ENCODE peak calls at places on chromosomes 2 and 18, in nine cellular contexts. O is upper lobe of left lung; D is left ventricle myocardium inferior; C is adrenal gland; N is colonic mucosa; M is cardiac muscle cell; I is CD8-positive, alpha-beta T cell; V is HCT116; K is heart left ventricle. J is an unnamed sample. For H3K4me1 and H3K27me3, the result is how much of the 10 kb centered on the place peaks cover.

GRCh38 chr18:63848159-63848558 is 39.3 kb upstream of the SERPINB2 start:
- DNase-seq in O (no peak), V (peak), N (no peak), D (no peak), C (no peak), K (no peak), M (peak), I (no peak), J (no peak)

GRCh38 chr2:200382883-200383282 is 76.4 kb downstream of the SPATS2L start:
- DNase-seq in I (no peak), N (no peak), M (no peak), V (no peak), C (no peak), D (no peak), K (no peak), O (no peak), J (no peak)

GRCh38 chr2:70069049-70069448 is 18.2 kb upstream of the PCBP1 start:
- DNase-seq in V (no peak), O (peak), K (no peak), I (peak), N (peak), D (no peak), M (no peak), C (no peak), J (no peak)

GRCh38 chr2:142885543-142885942 is 8.1 kb downstream of the KYNU start:
- DNase-seq in M (no peak), I (no peak), V (no peak), N (no peak), O (no peak), C (no peak), K (no peak), D (no peak), J (no peak)

GRCh38 chr2:239193426-239193825 is 207.4 kb downstream of the HDAC4 start:
- DNase-seq in O (peak), D (no peak), C (no peak), I (no peak), M (no peak), K (no peak), N (no peak), V (no peak), J (peak)

GRCh38 chr2:122031544-122032263 is 276.3 kb downstream of the TSN start:
- DNase-seq in D (peak), M (peak), K (peak), N (no peak), C (peak), V (no peak), I (no peak), O (no peak), J (no peak)

GRCh38 chr2:156447761-156448160 is 11.6 kb downstream of the GPD2 start:
- DNase-seq in M (no peak), C (no peak), O (no peak), K (no peak), I (no peak), D (no peak), V (no peak), N (no peak), J (no peak)

GRCh38 chr2:209808521-209808920 is 36.9 kb downstream of the UNC80 start:
- DNase-seq in O (no peak), D (no peak), M (no peak), N (no peak), V (no peak), C (no peak), I (no peak), K (no peak), J (no peak)

GRCh38 chr2:207162319-207162718 is 3.4 kb downstream of the KLF7 start:
- DNase-seq in V (no peak), N (no peak), O (no peak), K (no peak), D (no peak), M (peak), C (no peak), I (no peak), J (no peak)

GRCh38 chr18:74411475-74411874 is 45.6 kb downstream of the DIPK1C start:
- DNase-seq in O (no peak), V (no peak), D (no peak), K (no peak), C (no peak), M (no peak), N (no peak), I (no peak), J (peak)

GRCh38 chr2:100125641-100126040 is 16.7 kb downstream of the AFF3 start:
- DNase-seq in D (no peak), V (no peak), C (no peak), I (no peak), K (no peak), M (no peak), N (no peak), O (no peak), J (no peak)

GRCh38 chr2:42907835-42908234 is 115.5 kb upstream of the HAAO start:
- DNase-seq in M (no peak), I (no peak), V (no peak), K (no peak), O (no peak), N (no peak), D (no peak), C (no peak), J (no peak)

GRCh38 chr2:237629188-237629534 is 1.8 kb downstream of the LRRFIP1 start:
- DNase-seq in O (no peak), D (no peak), C (no peak), K (no peak), V (no peak), I (no peak), M (no peak), N (no peak), J (no peak)

GRCh38 chr2:208407667-208408066 is 1.1 kb downstream of the PTH2R start:
- DNase-seq in K (no peak), O (no peak), M (peak), N (no peak), V (no peak), C (no peak), I (no peak), D (no peak), J (no peak)

GRCh38 chr18:31301201-31301655 is 16.7 kb upstream of the DSG1 start:
- DNase-seq in C (no peak), M (peak), K (no peak), D (no peak), V (no peak), I (no peak), N (no peak), O (no peak), J (no peak)

GRCh38 chr18:49985246-49985645 is 171.9 kb upstream of the ACAA2 start:
- DNase-seq in C (no peak), I (no peak), N (no peak), O (no peak), M (no peak), D (no peak), K (no peak), V (no peak), J (no peak)

DNA sequence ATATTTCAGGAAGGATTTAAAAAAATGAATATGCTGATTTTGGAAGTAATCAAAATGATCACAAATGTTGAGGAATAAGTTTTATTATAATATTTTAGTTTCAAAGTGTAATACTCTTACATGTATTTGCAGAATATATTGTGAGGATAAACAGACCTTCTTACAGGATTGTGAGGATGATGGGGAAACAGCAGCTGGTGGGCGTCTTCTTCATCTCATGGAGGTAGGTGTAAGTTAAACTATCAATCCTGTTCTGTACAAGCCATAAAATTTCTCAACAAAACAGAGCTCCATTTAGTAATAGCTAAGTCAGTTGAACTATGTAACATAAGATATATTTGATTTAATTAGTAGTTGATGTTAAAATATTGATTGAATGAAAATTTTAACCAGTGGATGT is 12.5 kb upstream of the HRH4 start:
- DNase-seq in K (no peak), M (no peak), O (no peak), V (no peak), N (no peak), I (no peak), C (no peak), D (no peak), J (no peak)
- H3K27ac ChIP-seq in K (no peak), M (no peak), O (no peak), V (no peak), N (no peak), I (no peak), C (no peak), D (no peak), J (no peak)

GRCh38 chr2:233079953-233080835 is 20.1 kb downstream of the INPP5D start:
- DNase-seq in D (no peak), N (no peak), V (no peak), I (peak), C (no peak), O (no peak), M (no peak), K (no peak), J (peak)
- H3K4me1 ChIP-seq in D (under half), N (under half), V (under half), I (half or more), C (under half), O (half or more), M (under half), K (under half), J (under half)

GRCh38 chr18:13543144-13543543 is 183.2 kb downstream of the FAM210A start:
- DNase-seq in K (no peak), N (no peak), C (no peak), I (peak), O (no peak), D (no peak), M (no peak), V (no peak), J (no peak)

GRCh38 chr18:13545514-13545913 is 180.8 kb downstream of the FAM210A start:
- DNase-seq in I (no peak), M (no peak), N (peak), D (no peak), O (no peak), K (no peak), V (no peak), C (no peak), J (no peak)

GRCh38 chr18:13543811-13544732 is 182.3 kb downstream of the FAM210A start:
- DNase-seq in N (peak), O (no peak), D (no peak), V (no peak), I (peak), K (no peak), C (no peak), M (no peak), J (no peak)

GRCh38 chr18:13545955-13546354 is 180.4 kb downstream of the FAM210A start:
- DNase-seq in I (peak), O (no peak), D (no peak), V (no peak), C (no peak), K (no peak), N (no peak), M (no peak), J (no peak)

GRCh38 chr18:13544953-13545352 is 181.4 kb downstream of the FAM210A start:
- DNase-seq in N (peak), K (no peak), D (no peak), I (peak), C (no peak), M (no peak), V (no peak), O (no peak), J (no peak)
- H3K27me3 ChIP-seq in N (under half), K (under half), D (under half), I (under half), C (under half), M (under half), V (under half), O (under half), J (under half)

DNA sequence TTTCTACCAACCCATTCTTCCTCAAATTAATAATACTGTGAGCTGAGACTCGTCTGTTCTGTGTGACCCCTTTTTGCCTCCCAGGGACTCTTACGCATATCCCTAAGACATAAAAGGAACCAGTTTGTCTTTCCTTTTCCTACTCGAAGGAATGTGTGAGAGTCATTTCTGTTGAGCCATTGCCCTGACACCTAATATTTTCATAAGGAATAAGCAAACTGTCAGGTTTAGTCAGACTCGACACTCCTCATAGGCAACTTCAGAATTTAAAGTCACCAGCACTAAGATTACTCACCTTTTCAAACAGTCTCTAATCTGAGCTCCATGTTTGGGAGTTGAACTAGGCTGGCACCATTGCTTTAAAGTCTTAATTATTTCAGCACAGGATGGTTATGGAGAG is 305.5 kb downstream of the IKZF2 start:
- DNase-seq in O (no peak), C (no peak), M (no peak), V (no peak), D (no peak), I (no peak), K (no peak), N (no peak), J (no peak)
- H3K27ac ChIP-seq in O (no peak), C (no peak), M (no peak), V (no peak), D (no peak), I (no peak), K (no peak), N (no peak), J (no peak)

GRCh38 chr2:105390454-105390853 is 8.4 kb downstream of the FHL2 start:
- DNase-seq in C (no peak), M (no peak), I (no peak), K (no peak), D (no peak), N (no peak), V (no peak), O (no peak), J (no peak)
- H3K4me1 ChIP-seq in C (under half), M (under half), I (under half), K (half or more), D (half or more), N (under half), V (half or more), O (under half), J (under half)

GRCh38 chr2:181680055-181680936 is at the start of gene NEUROD1:
- DNase-seq in M (no peak), C (no peak), N (no peak), K (no peak), I (no peak), D (no peak), O (no peak), V (no peak), J (no peak)
- H3K27me3 ChIP-seq in M (half or more), C (half or more), N (half or more), K (under half), I (half or more), D (half or more), O (half or more), V (under half), J (under half)

GRCh38 chr2:127389778-127390435 is 2.1 kb upstream of the MAP3K2 start:
- DNase-seq in V (no peak), I (no peak), C (no peak), N (no peak), K (no peak), O (no peak), D (no peak), M (no peak), J (no peak)
- H3K27ac ChIP-seq in V (no peak), I (peak), C (no peak), N (no peak), K (no peak), O (peak), D (no peak), M (no peak), J (no peak)

GRCh38 chr18:9615280-9615797 is 980 bp upstream of the PPP4R1 start:
- DNase-seq in D (no peak), I (no peak), O (no peak), N (no peak), C (no peak), M (no peak), V (no peak), K (no peak), J (no peak)
- H3K4me1 ChIP-seq in D (under half), I (under half), O (under half), N (under half), C (under half), M (under half), V (under half), K (under half), J (under half)

GRCh38 chr18:78867131-78867530 is 112.5 kb upstream of the SALL3 start:
- DNase-seq in N (no peak), V (no peak), M (no peak), D (no peak), C (no peak), O (no peak), I (no peak), K (no peak), J (no peak)
- H3K27me3 ChIP-seq in N (under half), V (under half), M (under half), D (half or more), C (under half), O (under half), I (under half), K (under half), J (under half)

GRCh38 chr2:7673843-7674242 is 756.6 kb downstream of the RNF144A start:
- DNase-seq in V (no peak), D (no peak), O (no peak), N (no peak), C (no peak), M (no peak), I (no peak), K (no peak), J (no peak)
- H3K27ac ChIP-seq in V (no peak), D (no peak), O (no peak), N (no peak), C (no peak), M (no peak), I (no peak), K (no peak), J (no peak)